ENCODE peak calls at places on chromosomes 5 and 9, in six cellular contexts. Q is IMR-90, T is trophoblast cell, Z is H1, K is H9, V is mesenchymal stem cell. N is an unnamed sample.
A peak's percentile ranks its signal among the peaks of the same experiment; 100 is the strongest.

GRCh38 chr5:11683666-11684065 is 220.6 kb downstream of the CTNND2 start:
- DNase-seq in T (no peak), Q (no peak), V (no peak), K (no peak), Z (no peak), N (no peak)

GRCh38 chr9:136546697-136547481 is 1.0 kb upstream of the NOTCH1 start:
- DNase-seq in V (peak; percentile 92), K (peak; percentile 66), Q (peak; percentile 35), T (no peak), Z (peak; percentile 80), N (no peak)

GRCh38 chr5:33892419-33893151 is 795 bp upstream of the ADAMTS12 start:
- DNase-seq in Z (no peak), Q (peak; percentile 94), K (peak; percentile 41), V (peak; percentile 76), T (no peak), N (peak; percentile 53)

GRCh38 chr5:176590035-176590729 is 19.8 kb downstream of the GPRIN1 start:
- DNase-seq in T (peak; percentile 45), K (no peak), Q (no peak), Z (no peak), V (no peak), N (no peak)

GRCh38 chr9:10835791-10836463 is 223.1 kb upstream of the PTPRD start:
- DNase-seq in Q (no peak), V (no peak), T (no peak), K (no peak), Z (no peak), N (no peak)

GRCh38 chr5:88248743-88249540 is 19.7 kb downstream of the TMEM161B start:
- DNase-seq in Q (no peak), K (no peak), Z (no peak), T (no peak), V (no peak), N (no peak)

GRCh38 chr5:122408592-122409219 is 96.7 kb downstream of the SNCAIP start:
- DNase-seq in Q (no peak), V (no peak), Z (no peak), K (no peak), T (no peak), N (no peak)

GRCh38 chr9:110440796-110441195 is 103.1 kb upstream of the TXNDC8 start:
- DNase-seq in K (no peak), V (no peak), Q (no peak), T (no peak), Z (no peak), N (no peak)

GRCh38 chr5:132787076-132787475 is 10.0 kb upstream of the SEPTIN8 start:
- DNase-seq in T (no peak), Z (no peak), K (no peak), V (no peak), Q (peak; percentile 66), N (no peak)

GRCh38 chr5:158139161-158139560 is 280.2 kb upstream of the CLINT1 start:
- DNase-seq in K (no peak), Q (no peak), V (peak; percentile 37), Z (no peak), T (no peak), N (no peak)

GRCh38 chr5:91957671-91958070 is 574.6 kb upstream of the ARRDC3 start:
- DNase-seq in K (no peak), V (peak; percentile 14), Q (peak; percentile 56), Z (no peak), T (no peak), N (no peak)

GRCh38 chr9:134663084-134663483 is 21.5 kb downstream of the COL5A1 start:
- DNase-seq in T (no peak), V (no peak), Z (no peak), K (no peak), Q (no peak), N (no peak)

GRCh38 chr5:172451771-172452197 is 2.5 kb downstream of the SH3PXD2B start:
- DNase-seq in K (peak; percentile 35), V (peak; percentile 92), Z (no peak), Q (peak; percentile 90), T (peak; percentile 98), N (no peak)

GRCh38 chr5:126519637-126520592 is 75.1 kb downstream of the ALDH7A1 start:
- DNase-seq in Q (peak; percentile 40), K (no peak), Z (peak; percentile 41), V (peak; percentile 62), T (no peak), N (no peak)

GRCh38 chr5:154997746-154998145 is 15.8 kb upstream of the KIF4B start:
- DNase-seq in Q (peak; percentile 11), K (no peak), Z (no peak), V (no peak), T (no peak), N (no peak)

GRCh38 chr5:125348221-125348692 is 601.8 kb upstream of the ZNF608 start:
- DNase-seq in T (no peak), K (peak; percentile 44), Z (no peak), Q (no peak), V (peak; percentile 73), N (peak; percentile 15)

GRCh38 chr9:122314193-122314592 is 49.5 kb downstream of the MRRF start:
- DNase-seq in Q (no peak), K (no peak), Z (no peak), T (no peak), V (no peak), N (no peak)

GRCh38 chr5:141834331-141834730 is 43.9 kb downstream of the PCDH1 start:
- DNase-seq in Z (no peak), V (peak; percentile 23), K (no peak), Q (peak; percentile 5), T (no peak), N (no peak)
- H2BK5ac ChIP-seq in Z (peak overlapping the region; percentile 61), V (no peak overlapping the region), K (no peak overlapping the region), Q (no peak overlapping the region), T (no peak overlapping the region), N (no peak overlapping the region)

GRCh38 chr5:147037517-147038205 is 159.1 kb upstream of the PPP2R2B start:
- DNase-seq in T (no peak), Q (peak; percentile 20), V (peak; percentile 66), Z (no peak), K (no peak), N (no peak)

GRCh38 chr5:147044868-147045267 is 166.3 kb upstream of the PPP2R2B start:
- DNase-seq in Z (no peak), T (no peak), K (no peak), V (no peak), Q (no peak), N (no peak)

GRCh38 chr5:147036691-147037245 is 158.2 kb upstream of the PPP2R2B start:
- DNase-seq in Q (no peak), Z (no peak), K (no peak), T (no peak), V (no peak), N (no peak)

GRCh38 chr5:147046226-147046625 is 167.7 kb upstream of the PPP2R2B start:
- DNase-seq in Q (no peak), K (no peak), V (peak; percentile 4), T (no peak), Z (no peak), N (no peak)

DNA sequence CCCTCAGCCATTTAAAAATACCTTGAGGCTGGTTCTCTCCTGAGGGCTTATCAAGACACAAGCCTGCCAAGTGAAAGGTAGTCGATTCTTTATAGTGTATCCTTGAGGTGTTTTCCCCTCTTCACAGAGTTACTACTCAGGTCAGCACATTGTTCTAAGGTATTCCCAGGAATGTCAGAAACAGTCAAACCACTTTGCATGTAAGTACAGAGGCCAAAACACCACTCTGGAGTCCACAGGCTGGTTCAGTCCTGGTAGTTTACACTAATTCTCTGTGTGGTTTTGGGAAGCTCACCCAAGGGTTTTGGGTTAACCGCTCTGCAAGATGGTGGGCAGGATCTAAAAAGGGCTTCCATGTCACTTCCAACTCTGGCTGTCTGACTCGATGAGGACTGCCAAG is 162.3 kb upstream of the PPP2R2B start:
- DNase-seq in K (no peak), Z (no peak), V (no peak), T (no peak), Q (no peak), N (no peak)
- H2AK5ac ChIP-seq in K (no peak overlapping the region), Z (no peak overlapping the region), V (no peak overlapping the region), T (no peak overlapping the region), Q (no peak overlapping the region), N (no peak overlapping the region)

GRCh38 chr9:128823903-128824406 is 5.6 kb downstream of the SPOUT1 start:
- DNase-seq in V (no peak), Z (no peak), T (no peak), Q (no peak), K (no peak), N (no peak)
- H3K14ac ChIP-seq in V (no peak overlapping the region), Z (no peak overlapping the region), T (no peak overlapping the region), Q (no peak overlapping the region), K (no peak overlapping the region), N (no peak overlapping the region)

DNA sequence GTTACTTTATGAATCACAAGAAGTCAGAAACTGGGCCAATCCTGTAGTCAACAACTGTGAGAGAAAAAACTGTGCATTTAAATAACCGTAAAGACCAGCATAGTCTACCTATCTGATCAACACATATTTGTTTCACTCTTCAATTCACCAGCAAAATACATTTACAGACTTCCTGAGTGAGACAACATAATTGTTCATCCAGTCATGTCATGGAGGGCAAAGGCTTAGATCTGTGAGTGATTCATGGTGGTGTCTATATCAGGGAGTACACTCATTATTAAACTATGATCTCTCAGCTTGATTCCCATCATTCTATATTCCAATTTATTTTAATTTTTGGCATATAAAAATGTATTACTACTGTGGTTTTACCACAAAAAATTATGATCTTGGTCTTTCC is 694.6 kb downstream of the DNAH5 start:
- DNase-seq in K (no peak), Q (no peak), Z (no peak), T (peak; percentile 33), V (no peak), N (no peak)
- H2BK5ac ChIP-seq in K (no peak overlapping the region), Q (no peak overlapping the region), Z (no peak overlapping the region), T (no peak overlapping the region), V (no peak overlapping the region), N (no peak overlapping the region)

GRCh38 chr5:139705191-139705590 is 57.0 kb downstream of the CXXC5 start:
- DNase-seq in Q (no peak), Z (no peak), T (no peak), K (no peak), V (no peak), N (no peak)
- H2AK5ac ChIP-seq in Q (no peak overlapping the region), Z (peak overlapping the region; percentile 32), T (peak overlapping the region; percentile 46), K (no peak overlapping the region), V (no peak overlapping the region), N (peak overlapping the region; percentile 84)